ENCODE peak calls at places on chromosomes 4 and X, in five cellular contexts. F, V, A, N and G are unnamed samples.
A peak's percentile ranks its signal among the peaks of the same experiment; 100 is the strongest.

GRCh38 chr4:2932951-2933565 is 30.1 kb downstream of the NOP14 start:
- DNase-seq in F (no peak), V (no peak), A (no peak), N (no peak), G (no peak)

GRCh38 chr4:145567471-145567870 is 51.7 kb upstream of the MMAA start:
- DNase-seq in F (no peak), V (no peak), A (no peak), N (no peak), G (no peak)

GRCh38 chrX:150984164-150984824 is 1.2 kb downstream of the HMGB3 start:
- DNase-seq in F (no peak), V (no peak), A (no peak), N (no peak), G (peak; percentile 44)

GRCh38 chr4:108971473-108971872 is 208.6 kb upstream of the ETNPPL start:
- DNase-seq in F (no peak), V (no peak), A (no peak), N (no peak), G (no peak)

GRCh38 chr4:58669783-58670182 is 1559.6 kb upstream of the IGFBP7 start:
- DNase-seq in F (no peak), V (no peak), A (no peak), N (no peak), G (no peak)

GRCh38 chrX:86014421-86014820 is 32.9 kb downstream of the CHM start:
- DNase-seq in F (no peak), V (no peak), A (no peak), N (no peak), G (no peak)

GRCh38 chr4:104592894-104593470 is 98.3 kb upstream of the CXXC4 start:
- DNase-seq in F (no peak), V (no peak), A (no peak), N (no peak), G (no peak)

GRCh38 chr4:142874684-142875083 is 28.6 kb upstream of the INPP4B start:
- DNase-seq in F (no peak), V (no peak), A (no peak), N (no peak), G (no peak)

GRCh38 chrX:63434665-63435064 is 83.5 kb upstream of the SPIN4 start:
- DNase-seq in F (peak; percentile 19), V (no peak), A (peak; percentile 14), N (no peak), G (peak; percentile 85)

GRCh38 chr4:102604222-102604940 is 103.2 kb downstream of the NFKB1 start:
- DNase-seq in F (no peak), V (no peak), A (no peak), N (no peak), G (no peak)

GRCh38 chr4:70885174-70885573 is 17.0 kb upstream of the MOB1B start:
- DNase-seq in F (no peak), V (no peak), A (no peak), N (no peak), G (no peak)

GRCh38 chr4:32985256-32985655 is 2265.1 kb downstream of the PCDH7 start:
- DNase-seq in F (no peak), V (no peak), A (no peak), N (no peak), G (no peak)

GRCh38 chr4:144399927-144400326 is 246.0 kb upstream of the HHIP start:
- DNase-seq in F (no peak), V (no peak), A (peak; percentile 80), N (no peak), G (no peak)

GRCh38 chr4:120096508-120097297 is 30.1 kb upstream of the MAD2L1 start:
- DNase-seq in F (no peak), V (no peak), A (peak; percentile 8), N (no peak), G (no peak)

GRCh38 chrX:97389761-97390192 is 506.1 kb downstream of the RPA4 start:
- DNase-seq in F (no peak), V (no peak), A (peak; percentile 55), N (no peak), G (no peak)

GRCh38 chrX:67612231-67612630 is 68.4 kb downstream of the AR start:
- DNase-seq in F (no peak), V (no peak), A (peak; percentile 75), N (no peak), G (no peak)

GRCh38 chr4:4763815-4764202 is 95.7 kb upstream of the MSX1 start:
- DNase-seq in F (no peak), V (peak; percentile 25), A (no peak), N (no peak), G (no peak)

GRCh38 chrX:48025561-48025960 is 18.8 kb downstream of the SPACA5 start:
- DNase-seq in F (peak; percentile 35), V (peak; percentile 56), A (peak; percentile 72), N (peak; percentile 28), G (peak; percentile 32)

GRCh38 chr4:15325987-15326386 is 101.8 kb upstream of the C1QTNF7 start:
- DNase-seq in F (no peak), V (no peak), A (no peak), N (no peak), G (no peak)

GRCh38 chr4:90120037-90120436 is 7.2 kb upstream of the CCSER1 start:
- DNase-seq in F (no peak), V (no peak), A (no peak), N (no peak), G (no peak)

GRCh38 chr4:48109413-48110263 is 24.4 kb downstream of the TXK start:
- DNase-seq in F (no peak), V (peak; percentile 62), A (peak; percentile 59), N (no peak), G (no peak)

GRCh38 chr4:16505726-16506125 is 279.5 kb upstream of the TAPT1 start:
- DNase-seq in F (peak; percentile 56), V (no peak), A (no peak), N (no peak), G (no peak)

GRCh38 chr4:76090241-76090691 is 15.8 kb downstream of the ART3 start:
- DNase-seq in F (no peak), V (peak; percentile 13), A (no peak), N (no peak), G (peak; percentile 58)

GRCh38 chr4:7861440-7861881 is 78.2 kb downstream of the AFAP1 start:
- DNase-seq in F (peak; percentile 57), V (no peak), A (peak; percentile 77), N (no peak), G (no peak)

GRCh38 chr4:23219779-23220408 is 527.2 kb downstream of the GBA3 start:
- DNase-seq in F (no peak), V (no peak), A (no peak), N (no peak), G (no peak)

GRCh38 chr4:38319456-38320348 is 344.3 kb upstream of the KLF3 start:
- DNase-seq in F (peak; percentile 97), V (peak; percentile 75), A (peak; percentile 85), N (peak; percentile 74), G (peak; percentile 83)

GRCh38 chrX:8663325-8663724 is 68.6 kb downstream of the ANOS1 start:
- DNase-seq in F (no peak), V (no peak), A (no peak), N (no peak), G (no peak)

GRCh38 chrX:112211459-112211858 is 128.9 kb upstream of the TRPC5 start:
- DNase-seq in F (no peak), V (no peak), A (no peak), N (peak; percentile 11), G (no peak)

GRCh38 chrX:134542485-134542884 is 82.5 kb downstream of the HPRT1 start:
- DNase-seq in F (no peak), V (no peak), A (peak; percentile 53), N (no peak), G (peak; percentile 52)
- TF ChIP-seq ESRRA in F (no peak), V (no peak), A (no peak), N (no peak), G (no peak)

GRCh38 chrX:109268340-109268739 is 213.5 kb downstream of the GUCY2F start:
- DNase-seq in F (no peak), V (no peak), A (no peak), N (no peak), G (no peak)
- TF ChIP-seq ESRRA in F (no peak), V (no peak), A (no peak), N (no peak), G (no peak)

DNA sequence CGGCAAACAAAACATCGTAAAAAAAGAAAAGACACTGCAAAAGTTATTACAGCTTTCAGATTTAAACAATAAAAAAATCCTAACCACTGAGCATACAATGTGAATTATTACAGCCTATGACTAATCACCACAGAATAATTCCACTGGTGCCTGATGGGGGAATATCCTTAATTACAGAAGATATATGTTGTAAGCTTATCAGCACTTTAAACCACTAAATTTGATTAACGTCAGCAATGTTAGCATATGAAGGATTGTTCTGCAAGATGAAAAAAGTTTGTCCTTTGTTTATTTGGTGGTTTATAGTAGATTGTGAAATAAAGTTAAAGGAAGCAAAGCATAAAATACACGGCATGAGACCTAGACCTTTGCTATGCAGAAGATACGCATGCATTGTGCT is 210.2 kb upstream of the ADAMTS3 start:
- DNase-seq in F (no peak), V (no peak), A (no peak), N (no peak), G (no peak)
- TF ChIP-seq ESRRA in F (no peak), V (no peak), A (no peak), N (no peak), G (no peak)

GRCh38 chr4:182608525-182608924 is 308.7 kb downstream of the DCTD start:
- DNase-seq in F (no peak), V (no peak), A (no peak), N (no peak), G (no peak)

GRCh38 chr4:182600093-182600492 is 317.1 kb downstream of the DCTD start:
- DNase-seq in F (no peak), V (no peak), A (no peak), N (no peak), G (no peak)

GRCh38 chr4:182600836-182601235 is 316.4 kb downstream of the DCTD start:
- DNase-seq in F (no peak), V (no peak), A (no peak), N (no peak), G (no peak)

GRCh38 chr4:182604161-182604591 is 313.0 kb downstream of the DCTD start:
- DNase-seq in F (no peak), V (no peak), A (no peak), N (no peak), G (no peak)

DNA sequence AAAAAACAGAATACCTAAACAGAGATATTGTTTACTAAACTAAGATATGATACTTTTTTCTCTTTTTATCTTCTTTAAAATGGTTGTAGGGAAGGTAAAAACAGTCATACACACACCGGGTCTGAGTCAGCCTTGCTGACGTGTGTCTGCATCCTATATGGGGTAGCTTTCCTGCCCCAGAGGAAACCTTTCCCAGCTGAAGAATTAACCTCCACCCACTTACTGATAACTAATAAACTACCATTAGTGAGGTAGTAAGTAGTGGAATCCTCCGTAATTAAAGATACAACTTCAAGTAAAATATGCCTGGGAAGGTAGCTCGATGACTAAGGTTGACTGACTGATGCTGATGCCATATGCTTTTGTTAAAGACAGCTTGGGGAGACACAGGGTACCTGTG is 312.2 kb downstream of the DCTD start:
- DNase-seq in F (no peak), V (no peak), A (no peak), N (no peak), G (no peak)
- TF ChIP-seq ESRRA in F (no peak), V (no peak), A (no peak), N (no peak), G (no peak)